ENCODE peak calls at places on chromosome 12, in seven cellular contexts. One of them, this sample, is unnamed.

GRCh38 chr12:18719922-18720321 is 17.9 kb downstream of the PLCZ1 start:
- DNase-seq in CD8-positive, alpha-beta T cell: no peak
- DNase-seq in nephron progenitor cell: no peak
- DNase-seq in ascending aorta: no peak
- DNase-seq in omental fat pad: no peak
- DNase-seq in Panc1: no peak
- DNase-seq in endothelial cell of umbilical vein: no peak
- DNase-seq in this sample: no peak

GRCh38 chr12:40013847-40014246 is 92.0 kb downstream of the SLC2A13 start:
- DNase-seq in omental fat pad: no peak
- DNase-seq in nephron progenitor cell: no peak
- DNase-seq in CD8-positive, alpha-beta T cell: no peak
- DNase-seq in ascending aorta: no peak
- DNase-seq in endothelial cell of umbilical vein: no peak
- DNase-seq in Panc1: no peak
- DNase-seq in this sample: no peak

GRCh38 chr12:4992881-4993280 is 50.8 kb upstream of the KCNA5 start:
- DNase-seq in endothelial cell of umbilical vein: no peak
- DNase-seq in omental fat pad: no peak
- DNase-seq in Panc1: no peak
- DNase-seq in nephron progenitor cell: no peak
- DNase-seq in CD8-positive, alpha-beta T cell: no peak
- DNase-seq in ascending aorta: no peak
- DNase-seq in this sample: no peak

GRCh38 chr12:53698948-53699672 is 23.2 kb upstream of the ATP5MC2 start:
- DNase-seq in nephron progenitor cell: no peak
- DNase-seq in CD8-positive, alpha-beta T cell: no peak
- DNase-seq in Panc1: no peak
- DNase-seq in endothelial cell of umbilical vein: no peak
- DNase-seq in omental fat pad: no peak
- DNase-seq in ascending aorta: no peak
- DNase-seq in this sample: no peak

GRCh38 chr12:5716221-5716620 is 228.8 kb downstream of the ANO2 start:
- DNase-seq in endothelial cell of umbilical vein: peak
- DNase-seq in nephron progenitor cell: no peak
- DNase-seq in Panc1: no peak
- DNase-seq in ascending aorta: peak
- DNase-seq in CD8-positive, alpha-beta T cell: no peak
- DNase-seq in omental fat pad: no peak
- DNase-seq in this sample: no peak

GRCh38 chr12:3973939-3974644 is 100.9 kb upstream of the PARP11 start:
- DNase-seq in nephron progenitor cell: no peak
- DNase-seq in ascending aorta: no peak
- DNase-seq in endothelial cell of umbilical vein: no peak
- DNase-seq in CD8-positive, alpha-beta T cell: no peak
- DNase-seq in omental fat pad: no peak
- DNase-seq in Panc1: no peak
- DNase-seq in this sample: no peak

GRCh38 chr12:66149702-66150398 is 19.3 kb upstream of the LLPH start:
- DNase-seq in endothelial cell of umbilical vein: peak
- DNase-seq in ascending aorta: no peak
- DNase-seq in CD8-positive, alpha-beta T cell: no peak
- DNase-seq in Panc1: no peak
- DNase-seq in omental fat pad: no peak
- DNase-seq in nephron progenitor cell: no peak
- DNase-seq in this sample: no peak

GRCh38 chr12:110750784-110751461 is 8.2 kb upstream of the PPP1CC start:
- DNase-seq in endothelial cell of umbilical vein: no peak
- DNase-seq in nephron progenitor cell: no peak
- DNase-seq in ascending aorta: no peak
- DNase-seq in omental fat pad: no peak
- DNase-seq in CD8-positive, alpha-beta T cell: no peak
- DNase-seq in Panc1: no peak
- DNase-seq in this sample: no peak

GRCh38 chr12:131357920-131358319 is 353.0 kb upstream of the SFSWAP start:
- DNase-seq in ascending aorta: no peak
- DNase-seq in omental fat pad: no peak
- DNase-seq in Panc1: no peak
- DNase-seq in endothelial cell of umbilical vein: no peak
- DNase-seq in CD8-positive, alpha-beta T cell: no peak
- DNase-seq in nephron progenitor cell: no peak
- DNase-seq in this sample: no peak

GRCh38 chr12:122096591-122097149 is 18.1 kb downstream of the MLXIP start:
- DNase-seq in nephron progenitor cell: no peak
- DNase-seq in omental fat pad: no peak
- DNase-seq in ascending aorta: no peak
- DNase-seq in Panc1: no peak
- DNase-seq in CD8-positive, alpha-beta T cell: no peak
- DNase-seq in endothelial cell of umbilical vein: peak
- DNase-seq in this sample: no peak

GRCh38 chr12:10182662-10183061 is 3.8 kb downstream of the TMEM52B start:
- DNase-seq in ascending aorta: no peak
- DNase-seq in CD8-positive, alpha-beta T cell: no peak
- DNase-seq in omental fat pad: no peak
- DNase-seq in nephron progenitor cell: no peak
- DNase-seq in Panc1: no peak
- DNase-seq in endothelial cell of umbilical vein: no peak
- DNase-seq in this sample: no peak

GRCh38 chr12:116411977-116412376 is 134.5 kb upstream of the MED13L start:
- DNase-seq in endothelial cell of umbilical vein: no peak
- DNase-seq in omental fat pad: no peak
- DNase-seq in CD8-positive, alpha-beta T cell: no peak
- DNase-seq in ascending aorta: no peak
- DNase-seq in nephron progenitor cell: no peak
- DNase-seq in Panc1: no peak
- DNase-seq in this sample: no peak

GRCh38 chr12:4824415-4824814 is 85.3 kb upstream of the KCNA1 start:
- DNase-seq in ascending aorta: no peak
- DNase-seq in omental fat pad: no peak
- DNase-seq in CD8-positive, alpha-beta T cell: no peak
- DNase-seq in endothelial cell of umbilical vein: peak
- DNase-seq in nephron progenitor cell: no peak
- DNase-seq in Panc1: no peak
- DNase-seq in this sample: no peak

GRCh38 chr12:5088586-5089264 is 45.0 kb downstream of the KCNA5 start:
- DNase-seq in nephron progenitor cell: no peak
- DNase-seq in CD8-positive, alpha-beta T cell: no peak
- DNase-seq in omental fat pad: no peak
- DNase-seq in Panc1: no peak
- DNase-seq in ascending aorta: no peak
- DNase-seq in endothelial cell of umbilical vein: no peak
- DNase-seq in this sample: no peak

GRCh38 chr12:65313704-65314317 is 35.3 kb downstream of the MSRB3 start:
- DNase-seq in Panc1: no peak
- DNase-seq in nephron progenitor cell: no peak
- DNase-seq in CD8-positive, alpha-beta T cell: no peak
- DNase-seq in omental fat pad: no peak
- DNase-seq in endothelial cell of umbilical vein: peak
- DNase-seq in ascending aorta: no peak
- DNase-seq in this sample: no peak

GRCh38 chr12:109502332-109502731 is 24.9 kb downstream of the UBE3B start:
- DNase-seq in nephron progenitor cell: no peak
- DNase-seq in endothelial cell of umbilical vein: no peak
- DNase-seq in ascending aorta: no peak
- DNase-seq in CD8-positive, alpha-beta T cell: no peak
- DNase-seq in Panc1: no peak
- DNase-seq in omental fat pad: no peak
- DNase-seq in this sample: no peak

GRCh38 chr12:1094714-1095113 is 103.7 kb downstream of the ERC1 start:
- DNase-seq in CD8-positive, alpha-beta T cell: no peak
- DNase-seq in nephron progenitor cell: no peak
- DNase-seq in Panc1: no peak
- DNase-seq in endothelial cell of umbilical vein: no peak
- DNase-seq in ascending aorta: no peak
- DNase-seq in omental fat pad: no peak
- DNase-seq in this sample: no peak

GRCh38 chr12:102302553-102302952 is 104.9 kb upstream of the PMCH start:
- DNase-seq in nephron progenitor cell: no peak
- DNase-seq in omental fat pad: no peak
- DNase-seq in CD8-positive, alpha-beta T cell: no peak
- DNase-seq in endothelial cell of umbilical vein: no peak
- DNase-seq in ascending aorta: no peak
- DNase-seq in Panc1: no peak
- DNase-seq in this sample: no peak

GRCh38 chr12:102299731-102300130 is 102.1 kb upstream of the PMCH start:
- DNase-seq in endothelial cell of umbilical vein: no peak
- DNase-seq in nephron progenitor cell: no peak
- DNase-seq in CD8-positive, alpha-beta T cell: no peak
- DNase-seq in ascending aorta: no peak
- DNase-seq in Panc1: no peak
- DNase-seq in omental fat pad: no peak
- DNase-seq in this sample: no peak

GRCh38 chr12:102298022-102298421 is 100.4 kb upstream of the PMCH start:
- DNase-seq in ascending aorta: no peak
- DNase-seq in Panc1: no peak
- DNase-seq in omental fat pad: no peak
- DNase-seq in CD8-positive, alpha-beta T cell: no peak
- DNase-seq in endothelial cell of umbilical vein: no peak
- DNase-seq in nephron progenitor cell: no peak
- DNase-seq in this sample: no peak

GRCh38 chr12:102301547-102301946 is 103.9 kb upstream of the PMCH start:
- DNase-seq in ascending aorta: no peak
- DNase-seq in nephron progenitor cell: no peak
- DNase-seq in CD8-positive, alpha-beta T cell: no peak
- DNase-seq in endothelial cell of umbilical vein: no peak
- DNase-seq in omental fat pad: no peak
- DNase-seq in Panc1: no peak
- DNase-seq in this sample: no peak

GRCh38 chr12:102300824-102301461 is 103.3 kb upstream of the PMCH start:
- DNase-seq in ascending aorta: no peak
- DNase-seq in Panc1: peak
- DNase-seq in CD8-positive, alpha-beta T cell: no peak
- DNase-seq in omental fat pad: no peak
- DNase-seq in endothelial cell of umbilical vein: peak
- DNase-seq in nephron progenitor cell: no peak
- DNase-seq in this sample: no peak
- TF ChIP-seq CTCF in ascending aorta: no peak
- TF ChIP-seq CTCF in Panc1: peak
- TF ChIP-seq CTCF in CD8-positive, alpha-beta T cell: no peak
- TF ChIP-seq CTCF in omental fat pad: no peak
- TF ChIP-seq CTCF in endothelial cell of umbilical vein: peak
- TF ChIP-seq CTCF in nephron progenitor cell: no peak
- TF ChIP-seq CTCF in this sample: no peak

GRCh38 chr12:102740157-102741032 is 176.6 kb downstream of the PAH start:
- DNase-seq in endothelial cell of umbilical vein: no peak
- DNase-seq in CD8-positive, alpha-beta T cell: no peak
- DNase-seq in Panc1: no peak
- DNase-seq in ascending aorta: no peak
- DNase-seq in nephron progenitor cell: no peak
- DNase-seq in omental fat pad: no peak
- DNase-seq in this sample: no peak
- TF ChIP-seq CTCF in endothelial cell of umbilical vein: no peak
- TF ChIP-seq CTCF in CD8-positive, alpha-beta T cell: no peak
- TF ChIP-seq CTCF in Panc1: peak
- TF ChIP-seq CTCF in ascending aorta: no peak
- TF ChIP-seq CTCF in nephron progenitor cell: no peak
- TF ChIP-seq CTCF in omental fat pad: no peak
- TF ChIP-seq CTCF in this sample: peak

DNA sequence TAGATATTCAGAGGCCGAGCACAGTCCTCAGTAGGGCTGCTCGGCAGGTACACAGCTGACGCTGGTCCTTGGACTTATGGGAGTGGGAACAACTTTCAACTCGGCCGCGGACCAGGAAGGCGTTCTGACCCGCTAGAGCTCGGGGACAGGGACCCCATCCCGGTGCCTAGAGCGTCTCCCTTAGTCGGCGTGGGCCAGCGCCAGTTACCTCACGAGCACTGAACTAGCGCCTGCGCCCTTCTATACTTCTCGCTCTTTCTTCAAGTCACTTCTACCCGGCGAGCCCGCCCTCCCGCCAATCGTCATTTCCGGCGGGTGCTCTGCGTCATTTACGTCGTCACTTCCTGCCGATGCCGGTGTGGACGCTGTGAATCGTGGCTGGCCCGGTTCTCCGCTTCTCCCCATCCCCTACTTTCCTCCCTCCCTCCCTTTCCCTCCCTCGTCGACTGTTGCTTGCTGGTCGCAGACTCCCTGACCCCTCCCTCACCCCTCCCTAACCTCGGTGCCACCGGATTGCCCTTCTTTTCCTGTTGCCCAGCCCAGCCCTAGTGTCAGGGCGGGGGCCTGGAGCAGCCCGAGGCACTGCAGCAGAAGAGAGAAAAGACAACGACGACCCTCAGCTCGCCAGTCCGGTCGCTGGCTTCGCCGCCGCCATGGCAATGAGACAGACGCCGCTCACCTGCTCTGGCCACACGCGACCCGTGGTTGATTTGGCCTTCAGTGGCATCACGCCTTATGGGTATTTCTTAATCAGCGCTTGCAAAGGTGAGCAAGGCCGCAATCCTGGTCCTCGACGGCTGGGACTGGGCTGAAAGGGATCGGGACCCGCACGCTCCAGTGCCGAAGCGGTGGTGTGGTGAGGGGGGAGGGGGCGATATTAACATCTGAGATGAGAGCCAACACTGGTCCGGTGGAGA is at the start of gene STRAP:
- DNase-seq in endothelial cell of umbilical vein: peak
- DNase-seq in ascending aorta: peak
- DNase-seq in Panc1: peak
- DNase-seq in nephron progenitor cell: peak
- DNase-seq in CD8-positive, alpha-beta T cell: peak
- DNase-seq in omental fat pad: peak
- DNase-seq in this sample: peak
- TF ChIP-seq CTCF in endothelial cell of umbilical vein: no peak
- TF ChIP-seq CTCF in ascending aorta: no peak
- TF ChIP-seq CTCF in Panc1: no peak
- TF ChIP-seq CTCF in nephron progenitor cell: no peak
- TF ChIP-seq CTCF in CD8-positive, alpha-beta T cell: no peak
- TF ChIP-seq CTCF in omental fat pad: no peak
- TF ChIP-seq CTCF in this sample: no peak

DNA sequence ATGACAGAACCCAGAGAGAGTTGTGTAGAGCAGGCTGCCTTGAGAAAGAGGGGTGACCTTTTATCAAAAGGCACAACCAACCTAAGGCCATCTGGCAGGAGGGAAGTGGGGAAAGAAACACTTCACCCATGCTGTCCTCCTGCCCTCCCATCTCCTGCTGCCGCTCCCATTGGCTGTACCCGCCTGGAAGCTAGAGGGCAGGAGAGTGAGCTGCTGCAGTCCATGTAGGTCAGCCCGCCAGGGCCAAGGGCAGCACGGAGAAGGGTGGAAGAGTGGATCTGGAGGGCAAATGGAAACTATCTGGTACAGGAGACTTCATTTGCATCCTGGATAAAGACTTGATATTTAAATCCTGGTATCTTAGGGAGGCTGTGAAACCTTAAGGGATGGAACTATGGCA is 11.5 kb upstream of the CABP1 start:
- DNase-seq in endothelial cell of umbilical vein: no peak
- DNase-seq in nephron progenitor cell: peak
- DNase-seq in omental fat pad: no peak
- DNase-seq in Panc1: no peak
- DNase-seq in CD8-positive, alpha-beta T cell: no peak
- DNase-seq in ascending aorta: no peak
- DNase-seq in this sample: no peak
- TF ChIP-seq CTCF in endothelial cell of umbilical vein: no peak
- TF ChIP-seq CTCF in nephron progenitor cell: no peak
- TF ChIP-seq CTCF in omental fat pad: no peak
- TF ChIP-seq CTCF in Panc1: peak
- TF ChIP-seq CTCF in CD8-positive, alpha-beta T cell: no peak
- TF ChIP-seq CTCF in ascending aorta: no peak
- TF ChIP-seq CTCF in this sample: peak